ENCODE peak calls at places on chromosome 2, in six cellular contexts. E, H, D, W, I and G are unnamed samples.

GRCh38 chr2:12493031-12493513 is 223.7 kb upstream of the TRIB2 start:
- DNase-seq in H (no peak), W (peak), E (no peak), D (no peak), I (peak), G (peak)

GRCh38 chr2:220585241-220585640 is 957.8 kb downstream of the SLC4A3 start:
- DNase-seq in H (no peak), I (no peak), D (no peak), E (no peak), W (no peak), G (no peak)

GRCh38 chr2:183222751-183223150 is 98.5 kb downstream of the NUP35 start:
- DNase-seq in I (no peak), H (no peak), W (no peak), E (no peak), D (no peak), G (no peak)

GRCh38 chr2:54388093-54388492 is 68.0 kb upstream of the SPTBN1 start:
- DNase-seq in D (no peak), E (no peak), I (no peak), H (no peak), W (no peak), G (no peak)

GRCh38 chr2:241540766-241541561 is 17.6 kb upstream of the BOK start:
- DNase-seq in D (no peak), I (no peak), W (peak), E (peak), H (no peak), G (peak)

GRCh38 chr2:109102588-109103233 is 26.3 kb upstream of the SH3RF3 start:
- DNase-seq in I (no peak), W (no peak), H (no peak), E (no peak), D (no peak), G (no peak)

GRCh38 chr2:119476301-119477117 is 44.9 kb downstream of the TMEM37 start:
- DNase-seq in I (peak), H (peak), E (peak), D (no peak), W (peak), G (peak)

GRCh38 chr2:205712508-205712907 is 30.2 kb downstream of the NRP2 start:
- DNase-seq in I (no peak), H (no peak), E (no peak), W (no peak), D (peak), G (peak)

GRCh38 chr2:240392948-240393830 is 42.3 kb upstream of the GPC1 start:
- DNase-seq in E (no peak), H (no peak), D (no peak), W (no peak), I (no peak), G (no peak)

GRCh38 chr2:83017366-83018090 is 1441.6 kb downstream of the SUCLG1 start:
- DNase-seq in W (no peak), E (no peak), D (no peak), I (no peak), H (no peak), G (peak)

GRCh38 chr2:71226391-71226964 is 425 bp downstream of the PAIP2B start:
- DNase-seq in I (no peak), E (no peak), W (peak), H (no peak), D (no peak), G (no peak)

GRCh38 chr2:172098650-172099471 is 3.8 kb downstream of the DLX2 start:
- DNase-seq in W (peak), I (no peak), D (no peak), E (peak), H (no peak), G (peak)

GRCh38 chr2:241842620-241843211 is 16.0 kb downstream of the PDCD1 start:
- DNase-seq in I (no peak), H (peak), D (no peak), E (no peak), W (peak), G (no peak)

GRCh38 chr2:174901075-174901474 is 104.1 kb downstream of the CHN1 start:
- DNase-seq in H (no peak), E (no peak), W (peak), I (no peak), D (no peak), G (no peak)

GRCh38 chr2:64685430-64685829 is 31.7 kb upstream of the SERTAD2 start:
- DNase-seq in E (no peak), I (no peak), D (no peak), W (no peak), H (peak), G (peak)

GRCh38 chr2:13413989-13414388 is 697.3 kb downstream of the TRIB2 start:
- DNase-seq in E (no peak), W (no peak), H (no peak), I (no peak), D (no peak), G (peak)

GRCh38 chr2:43745457-43745856 is 28.4 kb upstream of the DYNC2LI1 start:
- DNase-seq in I (peak), D (peak), H (no peak), E (no peak), W (no peak), G (no peak)

GRCh38 chr2:191710411-191710900 is 32.5 kb downstream of the NABP1 start:
- DNase-seq in E (no peak), I (peak), W (no peak), D (peak), H (no peak), G (no peak)

GRCh38 chr2:30979822-30980245 is 158.4 kb downstream of the GALNT14 start:
- DNase-seq in E (peak), D (peak), I (no peak), H (no peak), W (peak), G (peak)

GRCh38 chr2:98346259-98347236 is at the start of gene CNGA3:
- DNase-seq in H (no peak), I (no peak), E (no peak), D (no peak), W (peak), G (no peak)

GRCh38 chr2:241035142-241035817 is 36.9 kb downstream of the SNED1 start:
- DNase-seq in W (no peak), H (no peak), D (no peak), E (no peak), I (no peak), G (no peak)

GRCh38 chr2:28950941-28951630 is 30.0 kb upstream of the TOGARAM2 start:
- DNase-seq in E (no peak), W (no peak), I (no peak), H (no peak), D (no peak), G (no peak)

GRCh38 chr2:60608679-60609078 is 55.2 kb upstream of the BCL11A start:
- DNase-seq in W (no peak), H (no peak), D (no peak), E (no peak), I (no peak), G (peak)

GRCh38 chr2:28507806-28508764 is 12.2 kb downstream of the PLB1 start:
- DNase-seq in D (no peak), E (peak), W (peak), H (no peak), I (no peak), G (peak)

GRCh38 chr2:203909192-203909945 is 27.2 kb upstream of the ICOS start:
- DNase-seq in W (peak), E (peak), H (peak), D (peak), I (peak), G (peak)

GRCh38 chr2:146677280-146677679 is 1167.5 kb upstream of the ACVR2A start:
- DNase-seq in D (no peak), H (no peak), W (no peak), E (no peak), I (no peak), G (peak)
- TF ChIP-seq CTCF in D (no peak), H (no peak), W (no peak), E (no peak), I (peak), G (peak)

DNA sequence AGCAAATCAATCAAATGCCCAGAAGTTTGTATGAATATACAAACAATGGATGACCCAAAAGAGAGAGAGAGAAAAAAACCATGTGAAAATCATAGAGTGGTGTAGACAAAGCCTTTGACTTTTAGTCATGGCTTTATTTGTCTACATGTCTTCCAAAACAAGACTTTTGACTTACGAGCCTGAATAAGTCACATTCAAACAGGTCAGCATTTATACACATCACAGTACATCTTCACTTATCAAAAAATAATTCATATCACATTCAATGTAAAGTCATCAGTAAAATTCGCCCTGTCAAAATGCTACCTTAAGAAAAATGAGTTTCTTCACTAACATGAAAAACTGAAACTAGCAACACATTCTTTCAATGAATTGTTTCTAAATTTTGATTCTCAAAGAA is 1.9 kb downstream of the IFIH1 start:
- DNase-seq in E (no peak), I (no peak), D (no peak), H (no peak), W (no peak), G (no peak)
- H3K4me3 ChIP-seq in E (no peak), I (no peak), D (no peak), H (peak), W (no peak), G (no peak)

DNA sequence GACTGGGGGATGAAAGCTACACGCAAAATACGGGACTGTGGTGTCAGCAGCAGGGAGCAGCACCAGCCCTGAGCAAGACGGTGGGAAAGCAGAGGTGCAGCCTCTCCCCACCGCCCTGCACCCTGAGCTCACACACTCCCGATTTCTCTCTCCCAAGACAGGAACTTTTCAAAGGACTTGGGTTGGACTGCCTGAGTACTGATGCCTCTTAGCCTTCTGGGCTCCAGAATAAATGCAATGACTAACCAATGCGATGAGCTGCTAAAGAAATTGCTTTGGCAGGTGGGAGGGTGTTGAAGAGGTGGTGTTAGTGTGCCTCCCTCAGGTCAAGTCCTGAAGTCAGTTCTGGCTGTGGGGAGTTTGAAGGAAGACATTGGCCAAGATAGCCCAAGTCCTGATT is 9.6 kb downstream of the TRIM54 start:
- DNase-seq in W (no peak), H (no peak), I (no peak), D (no peak), E (peak), G (peak)
- TF ChIP-seq CTCF in W (peak), H (no peak), I (no peak), D (no peak), E (peak), G (no peak)

GRCh38 chr2:116098049-116098448 is 1655.6 kb downstream of the DPP10 start:
- DNase-seq in H (no peak), W (no peak), I (no peak), E (no peak), D (no peak), G (no peak)

GRCh38 chr2:116094196-116094595 is 1651.8 kb downstream of the DPP10 start:
- DNase-seq in E (no peak), W (no peak), I (no peak), D (no peak), H (no peak), G (no peak)

DNA sequence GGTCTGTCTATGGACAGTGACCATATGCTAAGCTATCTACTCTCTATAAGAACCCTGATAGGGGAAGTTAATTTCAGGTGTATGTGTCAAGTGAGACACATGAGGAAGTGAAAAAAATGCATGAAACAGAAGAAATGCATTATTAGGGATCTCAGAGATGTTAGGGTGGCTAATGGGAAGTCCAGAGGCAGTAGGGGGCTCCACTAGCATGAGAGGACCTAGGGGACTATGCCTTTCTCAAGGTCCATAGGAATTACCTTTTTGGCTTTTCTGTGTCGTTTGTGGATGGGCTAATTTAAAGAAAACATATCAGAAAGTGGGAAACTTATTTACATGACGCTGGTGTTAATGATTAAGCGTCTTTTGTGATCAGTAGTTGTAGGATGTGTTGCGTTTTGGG is 1653.2 kb downstream of the DPP10 start:
- DNase-seq in E (no peak), H (no peak), I (no peak), D (no peak), W (no peak), G (no peak)
- H3K4me3 ChIP-seq in E (no peak), H (no peak), I (no peak), D (no peak), W (no peak), G (no peak)

DNA sequence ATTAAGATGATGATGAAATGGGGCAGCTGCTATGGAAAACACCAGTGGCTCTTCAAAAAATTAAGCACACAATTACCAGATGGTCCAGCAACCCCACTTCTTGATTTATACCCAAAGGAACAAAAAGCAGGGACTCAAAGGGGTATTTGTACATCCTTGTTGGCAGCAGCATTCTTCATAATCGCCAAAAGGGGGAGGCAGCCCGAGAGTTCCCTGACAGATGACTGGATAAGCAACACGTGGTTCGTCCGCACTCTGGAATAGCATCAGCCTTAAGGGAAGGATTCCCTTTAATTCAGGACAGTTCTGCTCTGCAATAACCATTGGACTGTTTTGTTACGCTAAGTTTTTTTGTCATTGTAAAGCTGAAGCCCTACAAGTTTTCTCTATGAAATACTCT is 76.7 kb upstream of the TWIST2 start:
- DNase-seq in I (no peak), D (no peak), H (no peak), E (no peak), W (peak), G (no peak)
- TF ChIP-seq CTCF in I (peak), D (peak), H (no peak), E (no peak), W (peak), G (no peak)